ENCODE peak calls at places on chromosomes 13 and 19, in nine cellular contexts. Y is HCT116, Q is left lung, R is AG10803, P is fibroblast of pulmonary artery, M is upper lobe of right lung, A is Peyer's patch, K is HFFc6, D is glutamatergic neuron. B is an unnamed sample.

GRCh38 chr19:29031216-29031615 is 181.7 kb downstream of the UQCRFS1 start:
- DNase-seq in Y (no peak), Q (no peak), R (peak), P (no peak), M (no peak), A (no peak), K (no peak), D (no peak), B (no peak)

GRCh38 chr13:27489456-27489855 is 39.1 kb upstream of the MTIF3 start:
- DNase-seq in Y (no peak), Q (no peak), R (no peak), P (no peak), M (no peak), A (no peak), K (no peak), D (no peak), B (no peak)

GRCh38 chr13:114020750-114021463 is 47.0 kb upstream of the C13orf46 start:
- DNase-seq in Y (no peak), Q (peak), R (no peak), P (no peak), M (no peak), A (no peak), K (no peak), D (peak), B (no peak)

GRCh38 chr19:23075031-23075733 is 41.6 kb upstream of the ZNF730 start:
- DNase-seq in Y (no peak), Q (peak), R (peak), P (peak), M (peak), A (peak), K (no peak), D (peak), B (peak)

GRCh38 chr19:2076481-2077082 is 19.5 kb downstream of the MOB3A start:
- DNase-seq in Y (no peak), Q (no peak), R (no peak), P (no peak), M (no peak), A (no peak), K (no peak), D (no peak), B (no peak)

GRCh38 chr13:95481051-95481775 is 71.3 kb upstream of the CLDN10 start:
- DNase-seq in Y (no peak), Q (no peak), R (no peak), P (peak), M (no peak), A (no peak), K (no peak), D (no peak), B (no peak)

GRCh38 chr19:40754611-40755247 is 3.7 kb downstream of the SNRPA start:
- DNase-seq in Y (no peak), Q (no peak), R (peak), P (no peak), M (no peak), A (peak), K (peak), D (no peak), B (no peak)

GRCh38 chr19:42201489-42202289 is 15.8 kb downstream of the DEDD2 start:
- DNase-seq in Y (no peak), Q (peak), R (no peak), P (no peak), M (peak), A (no peak), K (no peak), D (no peak), B (no peak)

GRCh38 chr19:35034588-35035382 is 4.5 kb downstream of the SCN1B start:
- DNase-seq in Y (no peak), Q (no peak), R (no peak), P (no peak), M (no peak), A (no peak), K (no peak), D (no peak), B (no peak)

GRCh38 chr19:33071887-33072286 is 7.2 kb upstream of the RHPN2 start:
- DNase-seq in Y (no peak), Q (no peak), R (no peak), P (no peak), M (no peak), A (no peak), K (no peak), D (no peak), B (no peak)

GRCh38 chr13:105196052-105196451 is 1339.4 kb downstream of the EFNB2 start:
- DNase-seq in Y (no peak), Q (no peak), R (peak), P (peak), M (no peak), A (no peak), K (peak), D (no peak), B (no peak)

GRCh38 chr19:47035127-47035494 is 13.3 kb downstream of the TMEM160 start:
- DNase-seq in Y (no peak), Q (no peak), R (no peak), P (no peak), M (no peak), A (no peak), K (no peak), D (no peak), B (no peak)

GRCh38 chr19:6711078-6711361 is 9.4 kb downstream of the C3 start:
- DNase-seq in Y (no peak), Q (no peak), R (no peak), P (no peak), M (no peak), A (no peak), K (no peak), D (no peak), B (no peak)
- TF ChIP-seq CTCF in Y (no peak), Q (no peak), R (no peak), P (no peak), M (no peak), A (no peak), K (no peak), D (no peak), B (no peak)

GRCh38 chr19:15631817-15632216 is 8.9 kb upstream of the CYP4F3 start:
- DNase-seq in Y (no peak), Q (no peak), R (no peak), P (no peak), M (no peak), A (no peak), K (no peak), D (peak), B (no peak)
- TF ChIP-seq CTCF in Y (peak), Q (no peak), R (peak), P (peak), M (peak), A (peak), K (peak), D (no peak), B (peak)

GRCh38 chr13:110944121-110944967 is 29.5 kb upstream of the ANKRD10 start:
- DNase-seq in Y (peak), Q (no peak), R (peak), P (peak), M (no peak), A (no peak), K (peak), D (peak), B (no peak)
- TF ChIP-seq CTCF in Y (no peak), Q (peak), R (peak), P (peak), M (peak), A (peak), K (peak), D (no peak), B (peak)

GRCh38 chr13:38577048-38577447 is 109.8 kb upstream of the FREM2 start:
- DNase-seq in Y (no peak), Q (no peak), R (peak), P (peak), M (no peak), A (no peak), K (no peak), D (no peak), B (no peak)

GRCh38 chr13:38582133-38582532 is 104.7 kb upstream of the FREM2 start:
- DNase-seq in Y (no peak), Q (no peak), R (peak), P (peak), M (no peak), A (no peak), K (peak), D (no peak), B (peak)
- TF ChIP-seq CTCF in Y (no peak), Q (peak), R (peak), P (peak), M (peak), A (peak), K (peak), D (peak), B (peak)